ENCODE peak calls at places on chromosomes 7 and 10, in five cellular contexts. M, C, J, F and S are unnamed samples. For H3K4me1, the result is how much of the 10 kb centered on the place peaks cover.

GRCh38 chr7:974820-975681 is at the start of gene COX19:
- DNase-seq in M (peak), C (peak), J (peak), F (peak), S (peak)

GRCh38 chr10:95552680-95553342 is 8.4 kb downstream of the SORBS1 start:
- DNase-seq in M (no peak), C (no peak), J (no peak), F (peak), S (peak)

GRCh38 chr7:131190146-131190545 is 137.5 kb upstream of the MKLN1 start:
- DNase-seq in M (no peak), C (no peak), J (no peak), F (no peak), S (peak)

GRCh38 chr7:125563964-125564529 is 634.4 kb upstream of the POT1 start:
- DNase-seq in M (peak), C (no peak), J (no peak), F (peak), S (no peak)

GRCh38 chr10:73586583-73586984 is 4.6 kb downstream of the USP54 start:
- DNase-seq in M (no peak), C (peak), J (no peak), F (peak), S (no peak)

GRCh38 chr7:42699415-42700178 is 212.3 kb downstream of the C7orf25 start:
- DNase-seq in M (no peak), C (no peak), J (no peak), F (no peak), S (no peak)

GRCh38 chr7:115124409-115124939 is 202.6 kb downstream of the MDFIC start:
- DNase-seq in M (no peak), C (peak), J (no peak), F (no peak), S (no peak)

GRCh38 chr10:115092555-115093285 is 445 bp upstream of the ATRNL1 start:
- DNase-seq in M (peak), C (peak), J (peak), F (no peak), S (no peak)

DNA sequence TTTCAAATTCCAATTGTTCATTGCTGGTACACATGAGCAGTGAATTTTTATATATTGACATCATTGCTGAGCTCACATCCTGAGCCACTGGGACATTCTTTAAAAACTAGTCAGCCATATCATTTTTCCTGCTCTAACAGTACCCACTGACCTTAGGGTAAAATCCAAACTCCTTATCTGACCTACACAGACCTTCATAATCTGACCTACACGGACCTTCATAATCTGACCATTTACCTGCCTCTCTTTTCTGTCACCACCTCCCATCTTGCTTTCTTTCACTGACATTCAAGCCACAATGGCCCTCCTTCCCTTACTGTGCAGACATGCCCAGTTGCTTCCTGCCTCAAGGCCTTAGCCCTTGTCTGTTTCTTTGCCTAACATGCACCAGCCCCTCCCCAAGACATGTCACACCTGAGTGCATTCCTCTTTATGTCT is 16.1 kb upstream of the CUZD1 start:
- DNase-seq in M (no peak), C (peak), J (no peak), F (peak), S (peak)
- H3K4me1 ChIP-seq in M (under half), C (under half), J (under half), F (under half), S (under half)

DNA sequence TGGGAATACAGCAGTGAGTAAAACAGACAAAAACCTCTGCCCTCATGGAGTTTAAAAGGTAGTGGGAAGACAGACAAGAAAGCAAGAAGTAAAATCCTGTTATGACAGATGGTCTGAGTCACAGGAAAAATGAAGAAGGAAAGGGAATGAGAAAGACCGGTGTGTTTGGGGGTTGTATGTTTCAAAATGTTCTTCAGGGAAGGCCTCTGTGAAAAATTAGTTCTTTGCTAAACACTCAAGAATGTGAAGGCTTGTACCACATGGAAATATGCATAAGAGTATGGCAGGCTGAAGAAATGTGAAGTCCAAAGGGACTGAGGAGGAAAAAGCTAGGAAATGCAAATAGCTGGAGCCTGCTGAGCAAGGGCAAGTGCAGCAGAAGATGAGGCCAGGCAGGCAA is 315.9 kb upstream of the SEMA3A start:
- DNase-seq in M (no peak), C (peak), J (no peak), F (no peak), S (peak)
- H3K27ac ChIP-seq in M (no peak), C (peak), J (no peak), F (no peak), S (no peak)

GRCh38 chr10:4541292-4541691 is 284.7 kb upstream of the AKR1E2 start:
- DNase-seq in M (no peak), C (peak), J (no peak), F (peak), S (peak)
- TF ChIP-seq CTCF in M (no peak), C (peak), J (peak), F (peak), S (peak)

DNA sequence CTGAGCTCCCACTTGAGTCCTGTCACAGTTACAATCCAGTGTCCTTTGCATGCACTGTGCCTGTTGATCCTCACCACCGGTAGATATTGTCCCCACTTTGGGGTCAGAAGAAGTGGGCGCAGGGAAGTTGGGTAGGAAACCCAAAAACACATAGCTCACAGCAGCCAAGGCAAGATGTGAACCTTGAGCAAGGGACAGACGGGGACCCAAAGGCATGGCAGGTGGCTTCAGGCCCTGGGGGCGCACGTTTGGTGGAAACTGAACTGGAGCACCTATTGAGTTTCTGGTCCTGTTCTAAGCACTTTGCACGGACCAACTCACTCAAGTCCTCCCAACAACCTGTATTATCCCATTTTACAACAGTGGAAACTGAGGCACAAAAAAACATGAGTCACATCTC is 82.8 kb upstream of the ZNF716 start:
- DNase-seq in M (no peak), C (no peak), J (no peak), F (no peak), S (no peak)
- H3K4me1 ChIP-seq in M (under half), C (under half), J (under half), F (under half), S (under half)

GRCh38 chr10:87656431-87657072 is 3.1 kb upstream of the PAPSS2 start:
- DNase-seq in M (no peak), C (no peak), J (peak), F (peak), S (no peak)
- H3K27ac ChIP-seq in M (peak), C (peak), J (no peak), F (no peak), S (no peak)